ENCODE peak calls at places on chromosomes 5 and 9, in nine cellular contexts. T is testis; J is lung; N is fibroblast of lung; I is breast epithelium; U is psoas muscle; H is mesendoderm; E is skeletal muscle cell; B is Jurkat, Clone E6-1. P is an unnamed sample.

GRCh38 chr5:147965712-147966111 is 59.4 kb upstream of the C5orf46 start:
- DNase-seq in J (no peak), I (no peak), N (no peak), T (no peak), H (no peak), U (no peak), B (no peak), E (no peak), P (no peak)

GRCh38 chr5:163622796-163623195 is 117.4 kb downstream of the MAT2B start:
- DNase-seq in I (no peak), J (no peak), H (no peak), T (no peak), B (no peak), E (no peak), N (peak), U (no peak), P (no peak)

GRCh38 chr9:78567693-78568092 is 270.8 kb downstream of the PSAT1 start:
- DNase-seq in E (no peak), U (no peak), T (no peak), H (no peak), N (peak), I (no peak), B (no peak), J (no peak), P (no peak)

GRCh38 chr5:125083932-125084331 is 337.5 kb upstream of the ZNF608 start:
- DNase-seq in B (no peak), I (no peak), T (no peak), U (no peak), H (no peak), E (peak), J (no peak), N (peak), P (no peak)

GRCh38 chr9:89871871-89872331 is 267.1 kb downstream of the GADD45G start:
- DNase-seq in B (no peak), I (peak), N (no peak), U (no peak), E (no peak), T (peak), H (no peak), J (no peak), P (no peak)

GRCh38 chr9:18394847-18395355 is 79.1 kb upstream of the ADAMTSL1 start:
- DNase-seq in T (no peak), B (no peak), I (no peak), H (no peak), N (no peak), E (no peak), U (no peak), J (no peak), P (no peak)

GRCh38 chr5:7762267-7762666 is 88.7 kb downstream of the CFAP90 start:
- DNase-seq in E (no peak), N (no peak), B (no peak), I (no peak), H (no peak), T (no peak), U (no peak), J (no peak), P (no peak)

GRCh38 chr5:131677115-131677514 is 42.1 kb upstream of the RAPGEF6 start:
- DNase-seq in H (no peak), I (no peak), T (no peak), J (no peak), B (no peak), E (no peak), U (no peak), N (peak), P (no peak)

GRCh38 chr5:140345919-140346347 is 470 bp downstream of the HBEGF start:
- DNase-seq in U (peak), E (no peak), T (peak), I (peak), N (peak), B (no peak), J (peak), H (peak), P (peak)

GRCh38 chr5:148394587-148395019 is 10.8 kb downstream of the FBXO38 start:
- DNase-seq in T (no peak), N (no peak), E (no peak), H (no peak), U (no peak), I (no peak), B (no peak), J (no peak), P (no peak)

DNA sequence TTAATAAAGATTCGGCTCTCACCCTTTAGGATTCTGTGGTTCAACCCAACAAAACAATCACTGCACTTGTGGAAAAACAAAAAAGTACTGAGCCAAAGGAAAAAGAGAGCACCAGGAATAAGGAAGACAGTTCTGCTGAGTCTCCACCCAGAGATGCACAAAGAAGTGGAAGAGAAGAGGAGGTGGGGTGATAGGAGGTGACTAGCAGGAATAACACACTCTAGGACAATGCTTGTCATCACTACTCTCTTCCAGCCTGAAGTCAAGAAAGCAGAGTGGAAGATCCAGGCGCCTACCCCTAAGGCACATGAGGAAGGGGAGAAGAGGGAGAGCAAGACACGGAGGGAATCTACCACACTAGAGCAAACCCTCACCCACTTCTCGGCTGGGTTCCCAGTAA is 1.8 kb downstream of the SLIT3 start:
- DNase-seq in J (peak), E (no peak), I (no peak), B (no peak), T (no peak), H (no peak), U (no peak), N (peak), P (no peak)
- H3K4me3 ChIP-seq in J (no peak), E (peak), I (peak), B (no peak), T (no peak), H (no peak), U (peak), N (no peak), P (peak)

GRCh38 chr5:67028981-67029380 is 167.6 kb downstream of the CD180 start:
- DNase-seq in H (no peak), E (no peak), J (no peak), N (no peak), U (no peak), T (no peak), I (no peak), B (no peak), P (no peak)
- H3K4me3 ChIP-seq in H (no peak), E (no peak), J (no peak), N (no peak), U (no peak), T (no peak), I (no peak), B (no peak), P (no peak)

DNA sequence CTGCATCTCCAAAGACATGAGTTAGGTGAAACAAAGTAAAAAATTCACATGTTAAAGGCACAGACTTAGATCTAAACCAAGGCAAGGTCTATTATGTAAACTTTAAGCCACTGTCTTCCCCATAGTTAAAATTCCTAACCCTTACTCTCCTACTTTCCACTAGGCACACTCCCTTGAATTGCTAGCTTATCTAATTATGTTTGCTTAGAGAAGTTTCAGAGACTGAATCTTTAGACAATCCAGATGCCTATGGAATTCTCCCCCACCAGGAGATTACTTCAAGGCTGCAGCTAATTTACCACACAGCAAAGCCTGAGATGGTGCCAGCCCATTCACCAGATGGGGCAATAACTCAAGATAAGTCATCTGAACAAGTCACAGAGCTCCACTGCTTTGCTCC is 803.1 kb upstream of the COX7C start:
- DNase-seq in T (no peak), E (no peak), N (no peak), B (no peak), H (peak), U (no peak), J (no peak), I (no peak), P (no peak)
- H3K4me3 ChIP-seq in T (no peak), E (no peak), N (no peak), B (no peak), H (no peak), U (no peak), J (no peak), I (no peak), P (no peak)

DNA sequence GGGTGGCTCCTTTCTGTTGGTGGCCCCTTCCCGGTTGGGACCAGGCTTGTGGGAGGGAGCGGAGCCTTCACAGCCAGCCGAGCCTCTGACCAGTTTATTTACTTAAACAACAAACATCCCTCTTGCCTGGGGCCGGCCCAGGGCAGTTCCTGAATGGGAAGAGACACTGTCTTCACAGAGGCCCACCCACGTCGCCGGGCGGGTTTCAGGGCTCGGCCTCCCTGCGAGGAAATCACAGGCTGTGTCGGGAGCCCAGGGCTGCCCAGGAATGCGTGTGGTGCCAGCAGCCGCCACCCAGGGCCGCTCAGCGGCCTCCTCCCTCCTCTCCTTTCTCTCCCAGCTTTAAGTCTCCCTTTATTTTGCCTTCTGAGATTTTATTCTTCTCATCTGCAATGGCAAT is 132.5 kb downstream of the HSD17B3 start:
- DNase-seq in T (peak), E (no peak), B (no peak), N (peak), U (no peak), J (no peak), H (peak), I (no peak), P (no peak)
- H3K4me3 ChIP-seq in T (no peak), E (no peak), B (no peak), N (no peak), U (no peak), J (no peak), H (no peak), I (no peak), P (no peak)

GRCh38 chr9:105459329-105459728 is 11.5 kb downstream of the FSD1L start:
- DNase-seq in T (no peak), H (no peak), U (no peak), N (no peak), B (no peak), J (no peak), E (no peak), I (no peak), P (no peak)

GRCh38 chr9:105455836-105456475 is 8.1 kb downstream of the FSD1L start:
- DNase-seq in N (no peak), B (no peak), T (no peak), J (no peak), I (no peak), H (no peak), U (no peak), E (no peak), P (no peak)

GRCh38 chr9:105458404-105458803 is 10.6 kb downstream of the FSD1L start:
- DNase-seq in I (no peak), N (no peak), H (peak), J (no peak), T (no peak), B (no peak), U (no peak), E (no peak), P (no peak)

GRCh38 chr9:105452185-105452584 is 4.4 kb downstream of the FSD1L start:
- DNase-seq in N (no peak), J (no peak), E (no peak), I (no peak), U (no peak), H (no peak), B (no peak), T (no peak), P (no peak)

GRCh38 chr9:105457560-105458294 is 9.9 kb downstream of the FSD1L start:
- DNase-seq in H (no peak), T (no peak), N (no peak), U (peak), E (no peak), I (no peak), J (no peak), B (no peak), P (no peak)
- H3K4me3 ChIP-seq in H (no peak), T (no peak), N (no peak), U (peak), E (no peak), I (peak), J (no peak), B (no peak), P (no peak)

GRCh38 chr5:17439956-17440355 is 58.1 kb upstream of the TAF11L2 start:
- DNase-seq in H (no peak), U (no peak), T (no peak), J (no peak), B (no peak), E (no peak), I (no peak), N (no peak), P (no peak)

GRCh38 chr5:17438027-17438426 is 60.0 kb upstream of the TAF11L2 start:
- DNase-seq in H (peak), E (no peak), B (no peak), T (no peak), I (no peak), N (no peak), U (no peak), J (no peak), P (no peak)

GRCh38 chr5:17436766-17437221 is 61.2 kb upstream of the TAF11L2 start:
- DNase-seq in N (no peak), J (no peak), U (no peak), H (no peak), T (no peak), I (no peak), E (no peak), B (no peak), P (no peak)

GRCh38 chr5:17434982-17435381 is 63.0 kb upstream of the TAF11L2 start:
- DNase-seq in H (no peak), T (no peak), J (no peak), N (no peak), E (no peak), I (no peak), U (no peak), B (no peak), P (no peak)

GRCh38 chr5:17436345-17436744 is 61.7 kb upstream of the TAF11L2 start:
- DNase-seq in E (no peak), U (no peak), N (no peak), J (no peak), T (no peak), B (no peak), I (no peak), H (no peak), P (no peak)
- H3K4me3 ChIP-seq in E (peak), U (peak), N (peak), J (no peak), T (no peak), B (no peak), I (no peak), H (no peak), P (no peak)

DNA sequence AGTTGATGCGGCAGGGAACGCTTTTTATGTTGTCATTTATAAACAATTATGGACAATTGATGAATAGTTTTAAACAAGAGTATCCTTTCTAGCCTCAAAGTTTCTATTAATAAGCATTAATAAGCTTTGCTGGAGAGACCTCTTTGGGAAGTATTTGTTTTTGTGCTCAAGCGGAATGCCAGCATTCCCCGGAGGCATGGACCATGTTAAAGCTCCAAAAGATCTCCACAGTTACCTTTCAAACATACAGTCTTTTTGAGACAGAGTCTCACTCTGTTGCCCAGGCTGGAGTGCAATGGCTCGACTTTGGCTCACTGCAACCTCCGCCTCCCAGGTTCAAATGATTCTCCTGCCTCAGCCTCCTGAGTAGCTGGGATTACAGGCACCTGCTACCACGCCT is 9.6 kb downstream of the MSANTD3 start:
- DNase-seq in J (no peak), H (no peak), I (no peak), U (no peak), T (no peak), N (no peak), B (no peak), E (no peak), P (no peak)
- H3K4me3 ChIP-seq in J (no peak), H (no peak), I (no peak), U (no peak), T (no peak), N (no peak), B (no peak), E (no peak), P (no peak)